ENCODE peak calls at places on chromosomes 12 and 14, in eight cellular contexts. D is gastrocnemius medialis; I is NCI-H1436 treated with DMSO at 0.1 percent for 48 hours; P is stomach; Q is CD4-positive, CD25-positive, alpha-beta regulatory T cell; C is choroid plexus epithelial cell; H is NCI-H1048; S is COR-L47. V is an unnamed sample.

GRCh38 chr12:6205144-6205539 is 4.9 kb downstream of the CD9 start:
- DNase-seq in S (no peak), H (no peak), I (no peak), P (no peak), C (no peak), Q (no peak), D (peak; percentile 49), V (no peak)

GRCh38 chr14:68124050-68124449 is 304.5 kb downstream of the RAD51B start:
- DNase-seq in P (no peak), D (no peak), I (no peak), H (no peak), C (no peak), S (no peak), Q (no peak), V (no peak)

GRCh38 chr14:91116913-91117588 is 3.2 kb downstream of the DGLUCY start:
- DNase-seq in H (no peak), D (no peak), P (no peak), Q (no peak), I (no peak), S (no peak), C (no peak), V (peak; percentile 83)

GRCh38 chr12:108649668-108650067 is 16.0 kb upstream of the SELPLG start:
- DNase-seq in Q (no peak), I (no peak), C (peak; percentile 92), S (no peak), D (no peak), H (no peak), P (no peak), V (no peak)

GRCh38 chr14:76918176-76918750 is 92.1 kb downstream of the LRRC74A start:
- DNase-seq in Q (no peak), D (peak; percentile 87), H (no peak), S (no peak), P (peak; percentile 57), C (peak; percentile 84), I (no peak), V (no peak)

GRCh38 chr14:73740921-73741326 is 26.7 kb upstream of the PNMA1 start:
- DNase-seq in H (no peak), P (peak; percentile 92), C (peak; percentile 54), S (no peak), I (no peak), D (peak; percentile 90), Q (no peak), V (no peak)

GRCh38 chr14:65179918-65180724 is 77.8 kb upstream of the MAX start:
- DNase-seq in Q (no peak), I (no peak), H (no peak), C (peak; percentile 87), D (peak; percentile 78), P (peak; percentile 67), S (no peak), V (peak; percentile 75)

GRCh38 chr14:96581902-96582640 is 79.9 kb downstream of the PAPOLA start:
- DNase-seq in H (no peak), I (no peak), D (no peak), Q (no peak), S (no peak), P (no peak), C (no peak), V (peak; percentile 38)

GRCh38 chr12:7934560-7935463 is 1.2 kb downstream of the SLC2A3 start:
- DNase-seq in H (no peak), Q (peak; percentile 19), S (no peak), D (no peak), I (no peak), P (no peak), C (peak; percentile 26), V (no peak)

GRCh38 chr12:128823216-128823915 is 392 bp downstream of the SLC15A4 start:
- DNase-seq in I (no peak), S (no peak), P (no peak), D (peak; percentile 51), H (no peak), Q (peak; percentile 3), C (no peak), V (peak; percentile 61)

GRCh38 chr14:64556526-64556925 is 6.8 kb downstream of the PPP1R36 start:
- DNase-seq in Q (no peak), P (no peak), C (peak; percentile 73), D (no peak), H (no peak), S (no peak), I (no peak), V (no peak)

GRCh38 chr14:34060747-34061050 is 109.8 kb upstream of the EGLN3 start:
- DNase-seq in H (no peak), Q (no peak), S (no peak), D (no peak), C (no peak), I (no peak), P (no peak), V (no peak)

GRCh38 chr12:118436986-118437385 is 60.6 kb downstream of the SUDS3 start:
- DNase-seq in C (peak; percentile 21), H (no peak), I (no peak), Q (no peak), D (no peak), S (no peak), P (no peak), V (no peak)

GRCh38 chr12:49279706-49280159 is 14.9 kb downstream of the TUBA1C start:
- DNase-seq in H (no peak), C (no peak), Q (no peak), P (no peak), I (no peak), S (no peak), D (no peak), V (no peak)

GRCh38 chr14:101808020-101808641 is 46.6 kb downstream of the PPP2R5C start:
- DNase-seq in S (no peak), D (no peak), C (no peak), H (no peak), Q (no peak), I (no peak), P (no peak), V (no peak)